ENCODE peak calls at places on chromosomes 13 and 19, in seven cellular contexts. Y is stomach, G is K562, H is esophagus muscularis mucosa, A is tibial nerve, F is ovary, S is H1. C is an unnamed sample. For H3K4me1, the result is how much of the 10 kb centered on the place peaks cover.

GRCh38 chr13:76965759-76966421 is 17.6 kb downstream of the ACOD1 start:
- DNase-seq in S (no peak), Y (peak), F (peak), A (peak), G (no peak), H (no peak), C (peak)

GRCh38 chr13:102693781-102694180 is 1.1 kb downstream of the METTL21C start:
- DNase-seq in Y (no peak), H (no peak), F (no peak), G (no peak), A (no peak), S (no peak), C (no peak)

GRCh38 chr13:83377486-83377885 is 504.8 kb downstream of the SLITRK1 start:
- DNase-seq in S (no peak), Y (no peak), F (no peak), G (no peak), H (no peak), A (no peak), C (no peak)

GRCh38 chr13:106110241-106110855 is 425.1 kb downstream of the EFNB2 start:
- DNase-seq in F (no peak), Y (no peak), A (no peak), G (no peak), H (no peak), S (no peak), C (no peak)

GRCh38 chr13:64057372-64058020 is 2641.8 kb upstream of the PCDH20 start:
- DNase-seq in G (no peak), S (no peak), A (no peak), H (no peak), Y (no peak), F (no peak), C (no peak)

GRCh38 chr19:1455336-1456120 is 5.6 kb downstream of the APC2 start:
- DNase-seq in F (peak), H (no peak), G (peak), S (peak), Y (peak), A (no peak), C (no peak)

GRCh38 chr19:46299004-46299509 is 2.2 kb downstream of the HIF3A start:
- DNase-seq in H (peak), S (no peak), A (peak), G (no peak), F (peak), Y (peak), C (peak)

GRCh38 chr19:51274371-51274770 is 23.5 kb downstream of the SIGLECL1 start:
- DNase-seq in H (no peak), G (no peak), S (no peak), F (no peak), A (no peak), Y (no peak), C (no peak)

GRCh38 chr13:27293873-27294515 is 23.4 kb downstream of the RASL11A start:
- DNase-seq in G (no peak), H (no peak), F (no peak), A (no peak), S (no peak), Y (no peak), C (no peak)

GRCh38 chr13:27793377-27794074 is 1.2 kb downstream of the GSX1 start:
- DNase-seq in G (no peak), A (no peak), F (no peak), Y (no peak), S (no peak), H (no peak), C (no peak)

GRCh38 chr13:110363009-110363408 is 55.9 kb downstream of the COL4A2 start:
- DNase-seq in S (no peak), H (no peak), G (no peak), F (no peak), A (no peak), Y (no peak), C (peak)

GRCh38 chr19:15223649-15224371 is 8.4 kb downstream of the EPHX3 start:
- DNase-seq in F (peak), A (no peak), G (no peak), Y (no peak), H (no peak), S (no peak), C (no peak)

GRCh38 chr13:38688674-38689073 is 1.8 kb downstream of the FREM2 start:
- DNase-seq in A (no peak), Y (no peak), S (no peak), F (no peak), G (no peak), H (no peak), C (peak)

GRCh38 chr13:110797230-110797877 is 83.9 kb downstream of the ING1 start:
- DNase-seq in G (no peak), Y (no peak), A (no peak), F (no peak), S (no peak), H (no peak), C (no peak)

GRCh38 chr13:51928231-51928630 is 66.5 kb downstream of the CCDC70 start:
- DNase-seq in S (no peak), A (no peak), H (no peak), Y (no peak), F (no peak), G (no peak), C (no peak)

GRCh38 chr13:48542581-48543341 is 9.9 kb upstream of the RCBTB2 start:
- DNase-seq in F (peak), S (no peak), G (no peak), Y (peak), A (no peak), H (no peak), C (peak)

GRCh38 chr13:77033717-77034302 is 6.9 kb upstream of the FBXL3 start:
- DNase-seq in S (no peak), A (no peak), G (no peak), Y (no peak), F (no peak), H (no peak), C (no peak)

GRCh38 chr13:72507394-72508199 is 219.8 kb downstream of the MZT1 start:
- DNase-seq in G (no peak), A (no peak), Y (no peak), S (no peak), F (no peak), H (no peak), C (no peak)

GRCh38 chr19:7953060-7953459 is 9.6 kb upstream of the TIMM44 start:
- DNase-seq in S (no peak), A (no peak), Y (no peak), H (no peak), G (no peak), F (no peak), C (no peak)

GRCh38 chr13:91144054-91144453 is 203.4 kb upstream of the MIR17HG start:
- DNase-seq in G (no peak), S (no peak), Y (no peak), H (no peak), F (no peak), A (no peak), C (no peak)

GRCh38 chr19:16320987-16321386 is 3.6 kb upstream of the KLF2 start:
- DNase-seq in A (no peak), H (no peak), Y (no peak), G (no peak), S (no peak), F (no peak), C (no peak)

GRCh38 chr19:50659318-50660082 is 10.3 kb downstream of the C19orf81 start:
- DNase-seq in S (no peak), H (no peak), F (no peak), G (no peak), A (no peak), Y (no peak), C (no peak)

GRCh38 chr19:11378319-11379189 is 4.1 kb downstream of the SWSAP1 start:
- DNase-seq in S (no peak), F (peak), G (peak), H (no peak), A (no peak), Y (peak), C (no peak)

GRCh38 chr19:35061583-35062373 is 20.3 kb downstream of the HPN start:
- DNase-seq in F (no peak), H (no peak), Y (no peak), A (no peak), S (no peak), G (no peak), C (no peak)

GRCh38 chr13:101691326-101691725 is 238.9 kb downstream of the ITGBL1 start:
- DNase-seq in F (no peak), S (no peak), A (no peak), H (no peak), Y (no peak), G (no peak), C (no peak)

GRCh38 chr19:44692379-44692721 is 6.6 kb upstream of the CEACAM16 start:
- DNase-seq in Y (no peak), S (no peak), H (no peak), A (no peak), G (no peak), F (no peak), C (no peak)

GRCh38 chr13:102555914-102556553 is 40.8 kb upstream of the TPP2 start:
- DNase-seq in S (no peak), G (no peak), Y (no peak), A (no peak), F (no peak), H (no peak), C (no peak)

GRCh38 chr13:77918391-77919261 is at the start of gene EDNRB:
- DNase-seq in S (peak), F (peak), Y (peak), G (no peak), H (no peak), A (peak), C (peak)

GRCh38 chr19:42496551-42497133 is 31.6 kb downstream of the CEACAM1 start:
- DNase-seq in H (no peak), S (no peak), A (no peak), G (no peak), F (no peak), Y (no peak), C (no peak)

GRCh38 chr13:32092471-32092870 is 60.9 kb downstream of the FRY start:
- DNase-seq in F (no peak), H (no peak), G (no peak), Y (no peak), A (no peak), S (no peak), C (no peak)

GRCh38 chr13:100443998-100444328 is 144.6 kb downstream of the GGACT start:
- DNase-seq in Y (no peak), H (no peak), S (no peak), G (no peak), F (no peak), A (no peak), C (no peak)

GRCh38 chr19:17830567-17831418 is 9.5 kb upstream of the INSL3 start:
- DNase-seq in Y (peak), H (no peak), F (peak), A (peak), S (peak), G (peak), C (peak)

GRCh38 chr19:2507109-2507508 is 31.2 kb downstream of the GADD45B start:
- DNase-seq in G (no peak), S (no peak), F (no peak), H (no peak), A (no peak), Y (peak), C (no peak)

GRCh38 chr19:45901912-45902650 is at the start of gene MYPOP:
- DNase-seq in Y (no peak), G (peak), F (no peak), H (no peak), S (no peak), A (no peak), C (no peak)

GRCh38 chr13:39935155-39935554 is 279.7 kb downstream of the COG6 start:
- DNase-seq in S (no peak), A (no peak), G (no peak), Y (no peak), F (no peak), H (no peak), C (no peak)

GRCh38 chr19:20565321-20566018 is at the start of gene ZNF737:
- DNase-seq in S (peak), G (peak), H (peak), A (peak), Y (peak), F (peak), C (peak)

GRCh38 chr13:97359181-97360057 is 74.5 kb upstream of the RAP2A start:
- DNase-seq in A (peak), H (no peak), G (peak), Y (peak), S (no peak), F (no peak), C (peak)

GRCh38 chr13:113765241-113765910 is 6.3 kb downstream of the TMEM255B start:
- DNase-seq in Y (no peak), S (no peak), G (peak), A (no peak), H (no peak), F (no peak), C (peak)

GRCh38 chr13:43802511-43802910 is 15.7 kb upstream of the ENOX1 start:
- DNase-seq in F (no peak), H (no peak), G (no peak), A (no peak), Y (no peak), S (no peak), C (no peak)

GRCh38 chr13:20442798-20443381 is 82.8 kb downstream of the CRYL1 start:
- DNase-seq in G (no peak), S (no peak), Y (no peak), F (no peak), H (peak), A (no peak), C (no peak)
- TF ChIP-seq POLR2A in G (no peak), S (no peak), Y (no peak), F (no peak), H (no peak), A (no peak), C (no peak)

DNA sequence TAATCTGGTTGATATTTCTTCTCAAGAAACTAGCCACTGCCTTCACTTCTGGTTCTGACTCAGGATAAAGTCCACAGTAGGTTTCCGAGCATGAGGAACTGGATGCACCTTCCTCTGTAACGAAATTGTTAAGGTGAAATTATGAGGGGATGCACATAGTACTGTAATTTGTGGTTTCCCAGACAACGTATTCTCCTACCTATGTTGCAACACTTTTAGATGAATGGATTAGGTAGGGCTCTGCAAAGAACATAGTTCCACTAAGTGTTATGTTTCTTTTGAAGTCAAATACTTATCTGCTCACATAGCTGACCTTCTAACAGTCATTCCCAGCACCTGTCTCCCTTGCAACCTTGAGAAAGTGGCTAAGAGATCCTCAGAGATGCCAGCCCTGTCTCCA is 5.7 kb upstream of the ZC3H13 start:
- DNase-seq in H (no peak), S (no peak), G (no peak), Y (no peak), A (no peak), F (no peak), C (no peak)
- H3K4me1 ChIP-seq in H (under half), S (under half), G (under half), Y (under half), A (under half), F (under half), C (under half)

DNA sequence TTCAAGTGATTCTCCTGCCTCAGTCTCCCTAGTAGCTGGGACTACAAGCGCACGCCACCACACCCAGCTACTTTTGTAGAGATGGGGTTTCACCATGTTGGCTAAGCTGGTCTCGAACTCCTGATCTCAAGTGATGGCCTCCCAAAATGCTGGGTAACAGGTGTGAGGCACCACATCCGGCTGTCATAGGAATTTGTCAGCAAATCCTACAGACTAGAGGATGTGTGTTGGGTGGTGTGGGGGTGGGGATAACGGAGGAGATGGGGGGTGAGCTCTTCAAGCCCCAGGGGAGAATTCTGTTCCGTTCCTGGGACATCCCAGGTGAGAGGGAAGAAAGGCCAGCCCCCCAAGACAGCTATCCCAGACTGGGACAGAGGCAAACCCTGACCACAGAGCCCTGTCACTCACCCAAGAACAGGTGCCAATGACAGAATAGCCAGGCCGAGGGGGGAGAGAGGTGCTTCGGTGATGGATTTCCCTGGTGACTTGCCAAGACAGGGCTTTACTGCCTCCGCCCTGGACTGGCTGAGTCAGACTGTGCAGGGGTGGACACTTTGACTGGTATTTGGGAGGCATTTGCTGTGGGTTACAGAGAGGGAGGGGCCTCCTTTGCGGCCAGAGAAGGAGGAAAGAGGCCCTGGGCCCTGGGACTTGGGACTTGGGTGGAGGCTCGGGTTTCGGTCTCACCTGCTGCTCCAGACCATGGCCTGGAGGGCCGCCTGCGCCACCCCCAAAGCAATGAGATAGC is 4.7 kb upstream of the EPS8L1 start:
- DNase-seq in G (peak), A (no peak), S (no peak), F (no peak), Y (peak), H (no peak), C (no peak)
- TF ChIP-seq EP300 in G (no peak), A (no peak), S (no peak), F (no peak), Y (no peak), H (no peak), C (no peak)

DNA sequence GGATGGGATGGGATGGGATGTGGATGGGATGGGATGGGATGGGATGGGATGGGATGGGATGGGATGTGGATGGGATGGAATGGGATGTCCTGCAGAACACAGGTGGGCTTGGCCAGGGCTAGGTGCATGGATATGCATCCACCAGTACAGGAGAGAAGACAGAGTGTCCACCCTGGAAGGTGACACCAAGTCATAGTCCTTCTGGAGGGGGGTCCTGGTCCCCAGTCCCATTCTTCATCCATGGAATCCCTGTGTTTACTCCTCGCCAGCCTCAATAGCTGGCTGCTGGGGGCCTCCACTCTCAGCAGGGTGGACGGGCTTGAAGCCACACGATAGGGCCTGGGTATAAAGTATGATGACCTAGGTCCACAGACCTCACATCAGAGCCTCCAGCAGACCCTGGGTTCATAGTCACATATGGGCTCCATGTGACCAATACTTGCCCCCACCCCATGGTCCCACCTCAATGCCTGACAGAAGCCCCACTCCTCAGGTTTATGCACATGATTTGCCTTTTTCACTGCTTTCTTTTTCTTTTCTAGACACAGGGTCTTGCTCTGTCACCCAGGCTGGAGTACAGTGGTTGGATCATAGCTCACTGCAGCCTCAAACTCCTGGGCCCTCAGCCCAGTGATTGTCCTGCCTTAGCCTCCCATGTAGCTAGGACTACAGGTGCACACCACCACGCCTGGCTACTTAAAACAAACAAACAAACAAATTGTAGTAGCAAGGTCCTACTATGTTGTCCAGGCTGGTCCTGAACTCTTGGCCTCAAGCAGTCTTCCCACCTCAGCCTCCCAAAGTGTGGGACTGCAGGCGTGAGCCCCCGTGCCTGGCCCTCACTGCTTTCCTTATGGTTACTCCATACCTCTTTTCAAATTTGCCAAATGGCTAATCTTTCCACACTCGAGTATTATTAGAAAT is 39.9 kb downstream of the RFX2 start:
- DNase-seq in G (no peak), A (no peak), F (no peak), Y (no peak), H (peak), S (no peak), C (no peak)
- TF ChIP-seq POLR2A in G (no peak), A (no peak), F (no peak), Y (no peak), H (no peak), S (no peak), C (no peak)

GRCh38 chr19:38687837-38688378 is 40.5 kb downstream of the ACTN4 start:
- DNase-seq in F (no peak), S (no peak), G (no peak), H (no peak), A (no peak), Y (no peak), C (no peak)
- H3K4me1 ChIP-seq in F (under half), S (under half), G (half or more), H (half or more), A (half or more), Y (half or more), C (half or more)

GRCh38 chr13:22812793-22813192 is 368.0 kb upstream of the SGCG start:
- DNase-seq in F (no peak), G (no peak), Y (peak), A (no peak), H (no peak), S (no peak), C (no peak)
- TF ChIP-seq EP300 in F (no peak), G (no peak), Y (no peak), A (no peak), H (no peak), S (no peak), C (no peak)